ENCODE peak calls at places on chromosomes 5 and 9, in four cellular contexts. K, R, B and Z are unnamed samples. For H3K4me1, the result is how much of the 10 kb centered on the place peaks cover.

GRCh38 chr5:41336471-41336870 is 123.1 kb upstream of the C6 start:
- DNase-seq in K (no peak), R (no peak), B (no peak), Z (no peak)

GRCh38 chr9:137077758-137078693 is 709 bp downstream of the UAP1L1 start:
- DNase-seq in K (no peak), R (peak), B (peak), Z (peak)

GRCh38 chr5:124318661-124319060 is 427.8 kb downstream of the ZNF608 start:
- DNase-seq in K (no peak), R (no peak), B (no peak), Z (no peak)

GRCh38 chr9:78215706-78216105 is 20.2 kb upstream of the CEP78 start:
- DNase-seq in K (no peak), R (peak), B (no peak), Z (no peak)

GRCh38 chr5:147432323-147432722 is 77.5 kb downstream of the DPYSL3 start:
- DNase-seq in K (no peak), R (no peak), B (no peak), Z (no peak)

GRCh38 chr9:131839281-131840084 is 99.6 kb upstream of the RAPGEF1 start:
- DNase-seq in K (no peak), R (peak), B (peak), Z (no peak)

GRCh38 chr9:125391704-125392103 is 130.1 kb downstream of the GAPVD1 start:
- DNase-seq in K (no peak), R (no peak), B (no peak), Z (no peak)

GRCh38 chr5:72036951-72037350 is 70.3 kb upstream of the MAP1B start:
- DNase-seq in K (no peak), R (peak), B (no peak), Z (no peak)

GRCh38 chr5:9108156-9108555 is 437.7 kb downstream of the SEMA5A start:
- DNase-seq in K (no peak), R (no peak), B (no peak), Z (no peak)

GRCh38 chr9:79390077-79390673 is 181.6 kb upstream of the TLE4 start:
- DNase-seq in K (peak), R (peak), B (no peak), Z (no peak)

GRCh38 chr5:124951676-124952075 is 205.2 kb upstream of the ZNF608 start:
- DNase-seq in K (no peak), R (no peak), B (peak), Z (no peak)

GRCh38 chr5:79864364-79864763 is 126.7 kb downstream of the MTX3 start:
- DNase-seq in K (no peak), R (no peak), B (no peak), Z (no peak)

GRCh38 chr5:153157156-153157555 is 333.3 kb upstream of the GRIA1 start:
- DNase-seq in K (no peak), R (peak), B (no peak), Z (no peak)

GRCh38 chr5:169534311-169534880 is 49.2 kb upstream of the SPDL1 start:
- DNase-seq in K (no peak), R (no peak), B (no peak), Z (no peak)

GRCh38 chr9:114285166-114285867 is 37.6 kb upstream of the ORM1 start:
- DNase-seq in K (peak), R (peak), B (no peak), Z (peak)

GRCh38 chr5:175873090-175873454 is 1.7 kb downstream of the CPLX2 start:
- DNase-seq in K (peak), R (no peak), B (no peak), Z (no peak)

GRCh38 chr5:65021527-65022226 is 252.9 kb downstream of the CWC27 start:
- DNase-seq in K (no peak), R (no peak), B (peak), Z (no peak)

GRCh38 chr9:125659954-125660353 is 47.1 kb downstream of the MAPKAP1 start:
- DNase-seq in K (no peak), R (peak), B (no peak), Z (peak)

GRCh38 chr5:31047007-31047406 is 146.5 kb upstream of the CDH6 start:
- DNase-seq in K (no peak), R (no peak), B (no peak), Z (no peak)

GRCh38 chr5:140114341-140115185 is 654 bp downstream of the PURA start:
- DNase-seq in K (peak), R (peak), B (peak), Z (peak)

GRCh38 chr5:178554311-178554710 is 35.9 kb downstream of the COL23A1 start:
- DNase-seq in K (no peak), R (no peak), B (no peak), Z (no peak)

GRCh38 chr5:114504560-114504959 is 142.7 kb downstream of the KCNN2 start:
- DNase-seq in K (no peak), R (no peak), B (no peak), Z (no peak)

GRCh38 chr9:117044241-117044640 is 357.1 kb downstream of the TRIM32 start:
- DNase-seq in K (no peak), R (no peak), B (no peak), Z (no peak)

GRCh38 chr5:141508440-141508807 is 19.5 kb downstream of the PCDHGC5 start:
- DNase-seq in K (no peak), R (no peak), B (no peak), Z (no peak)

GRCh38 chr5:74659172-74659571 is 18.6 kb upstream of the ENC1 start:
- DNase-seq in K (no peak), R (no peak), B (no peak), Z (no peak)

GRCh38 chr5:78576376-78576775 is 72.2 kb downstream of the LHFPL2 start:
- DNase-seq in K (no peak), R (no peak), B (no peak), Z (no peak)

GRCh38 chr9:137520614-137521404 is 29.4 kb downstream of the PNPLA7 start:
- DNase-seq in K (no peak), R (no peak), B (no peak), Z (no peak)

GRCh38 chr9:14057347-14058077 is 256.4 kb downstream of the NFIB start:
- DNase-seq in K (no peak), R (no peak), B (no peak), Z (no peak)

GRCh38 chr5:149345892-149346222 is 558 bp downstream of the GRPEL2 start:
- DNase-seq in K (peak), R (peak), B (no peak), Z (no peak)

GRCh38 chr5:136018814-136019777 is 9.7 kb upstream of the TGFBI start:
- DNase-seq in K (peak), R (peak), B (no peak), Z (no peak)

GRCh38 chr5:14157494-14157782 is 14.3 kb downstream of the TRIO start:
- DNase-seq in K (no peak), R (no peak), B (no peak), Z (no peak)

GRCh38 chr5:14155075-14155474 is 11.9 kb downstream of the TRIO start:
- DNase-seq in K (no peak), R (no peak), B (no peak), Z (no peak)

GRCh38 chr5:14155730-14156129 is 12.6 kb downstream of the TRIO start:
- DNase-seq in K (no peak), R (no peak), B (no peak), Z (no peak)

GRCh38 chr5:14158890-14159666 is 15.9 kb downstream of the TRIO start:
- DNase-seq in K (no peak), R (no peak), B (no peak), Z (no peak)

GRCh38 chr5:14156611-14157493 is 13.7 kb downstream of the TRIO start:
- DNase-seq in K (peak), R (peak), B (no peak), Z (peak)
- H3K4me1 ChIP-seq in K (under half), R (under half), B (under half), Z (half or more)

DNA sequence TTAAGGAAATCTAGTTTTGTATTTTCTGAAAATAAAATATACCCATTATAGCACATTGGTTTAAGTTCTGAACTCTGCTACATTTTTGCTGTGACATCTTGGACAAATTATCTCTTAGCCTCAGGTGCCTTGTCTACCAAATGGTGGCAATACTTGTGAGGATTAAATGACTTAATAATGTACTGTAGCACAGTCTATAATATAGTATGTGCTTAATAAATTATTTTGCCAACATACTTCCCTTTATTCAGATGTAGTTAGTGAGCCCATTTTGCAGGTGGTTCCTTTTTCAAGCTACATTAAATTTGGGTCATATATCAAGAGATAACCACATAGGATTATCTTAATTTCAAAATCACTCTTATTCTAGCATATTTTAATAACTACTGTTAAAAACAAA is 3.2 kb downstream of the ETF1 start:
- DNase-seq in K (no peak), R (no peak), B (no peak), Z (no peak)
- H3K4me1 ChIP-seq in K (under half), R (under half), B (half or more), Z (under half)

GRCh38 chr9:15272377-15272928 is 34.6 kb downstream of the TTC39B start:
- DNase-seq in K (no peak), R (no peak), B (no peak), Z (no peak)

GRCh38 chr9:15276328-15276969 is 30.6 kb downstream of the TTC39B start:
- DNase-seq in K (peak), R (no peak), B (no peak), Z (no peak)

GRCh38 chr9:15271403-15271802 is 35.6 kb downstream of the TTC39B start:
- DNase-seq in K (no peak), R (no peak), B (peak), Z (no peak)

GRCh38 chr9:15277400-15278137 is 29.4 kb downstream of the TTC39B start:
- DNase-seq in K (no peak), R (peak), B (no peak), Z (peak)

DNA sequence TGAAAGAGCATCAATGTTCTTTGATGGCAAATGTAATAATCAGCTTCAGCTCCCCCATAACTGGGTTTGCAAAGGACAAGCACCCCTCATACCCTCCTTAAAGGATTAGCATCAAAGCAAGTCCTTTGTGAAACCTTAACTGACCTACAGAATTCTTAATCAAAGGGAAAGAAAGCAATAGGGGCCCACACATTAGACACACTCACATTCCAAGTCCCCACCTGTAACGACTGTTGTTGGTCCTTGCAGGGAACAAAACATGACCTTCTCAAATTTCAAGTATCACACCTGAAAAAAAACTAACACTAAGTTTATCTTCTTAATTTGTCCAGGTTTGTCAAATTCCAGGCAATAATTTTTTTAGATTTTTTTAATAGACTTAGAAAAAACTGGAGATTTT is 32.6 kb downstream of the TTC39B start:
- DNase-seq in K (no peak), R (no peak), B (no peak), Z (no peak)
- H3K4me1 ChIP-seq in K (under half), R (under half), B (under half), Z (under half)

GRCh38 chr5:150508021-150508640 is at the start of gene NDST1:
- DNase-seq in K (no peak), R (no peak), B (no peak), Z (no peak)

GRCh38 chr5:150510460-150511263 is 2.7 kb downstream of the NDST1 start:
- DNase-seq in K (peak), R (no peak), B (no peak), Z (no peak)

GRCh38 chr5:150509992-150510391 is 2.1 kb downstream of the NDST1 start:
- DNase-seq in K (no peak), R (no peak), B (no peak), Z (no peak)

GRCh38 chr5:150507283-150508020 is 479 bp upstream of the NDST1 start:
- DNase-seq in K (no peak), R (no peak), B (no peak), Z (no peak)

DNA sequence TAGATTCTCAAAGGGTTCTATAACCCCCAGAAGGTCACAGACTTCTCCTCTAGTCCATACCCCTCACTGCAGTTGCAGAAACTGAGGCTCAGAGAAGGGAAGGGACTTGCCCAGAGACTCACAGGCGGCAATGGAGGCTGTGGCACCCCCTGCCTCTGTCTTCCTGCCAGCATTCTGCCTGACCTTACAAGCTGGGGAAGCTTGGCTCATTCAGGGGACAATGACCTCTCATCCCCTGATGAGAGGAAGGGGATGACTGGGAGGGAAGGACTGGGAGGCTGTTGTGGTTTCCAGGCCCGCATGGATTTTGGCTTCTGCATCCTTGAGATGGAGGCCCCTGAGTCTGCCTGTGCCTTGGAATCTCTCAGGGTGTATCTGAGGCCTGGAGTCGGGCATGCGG is 897 bp downstream of the NDST1 start:
- DNase-seq in K (no peak), R (no peak), B (no peak), Z (no peak)
- H3K4me1 ChIP-seq in K (half or more), R (half or more), B (under half), Z (under half)

DNA sequence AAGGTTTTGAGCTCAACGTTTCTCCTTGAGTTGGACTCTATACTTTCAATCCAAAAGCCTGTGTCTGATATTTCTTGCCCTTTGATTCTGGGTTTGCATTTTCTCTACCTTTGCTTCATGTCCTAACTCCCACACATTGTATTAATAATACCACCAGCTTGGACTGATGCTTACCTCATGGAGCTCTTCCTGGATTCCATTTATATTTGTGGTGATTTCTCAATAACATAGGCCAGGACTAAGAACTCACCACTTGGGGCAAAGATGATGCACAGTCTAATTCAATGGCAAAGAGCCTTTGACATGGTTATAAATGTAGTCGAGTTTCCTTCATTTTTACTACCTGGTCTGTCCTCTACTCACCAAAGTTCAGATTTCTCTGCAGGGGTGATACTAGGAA is 27.5 kb upstream of the EFNA5 start:
- DNase-seq in K (no peak), R (no peak), B (no peak), Z (no peak)
- H3K4me1 ChIP-seq in K (under half), R (under half), B (under half), Z (under half)

GRCh38 chr9:4224181-4224580 is 75.7 kb downstream of the GLIS3 start:
- DNase-seq in K (no peak), R (no peak), B (no peak), Z (no peak)
- H3K4me1 ChIP-seq in K (under half), R (under half), B (under half), Z (under half)

GRCh38 chr9:37054513-37054776 is 20.4 kb upstream of the PAX5 start:
- DNase-seq in K (no peak), R (no peak), B (no peak), Z (no peak)
- H3K4me1 ChIP-seq in K (under half), R (under half), B (under half), Z (under half)

GRCh38 chr9:98598861-98599260 is 109.9 kb downstream of the GABBR2 start:
- DNase-seq in K (no peak), R (no peak), B (no peak), Z (no peak)

GRCh38 chr9:98594551-98595160 is 114.1 kb downstream of the GABBR2 start:
- DNase-seq in K (peak), R (no peak), B (no peak), Z (no peak)

GRCh38 chr9:98593354-98594253 is 115.1 kb downstream of the GABBR2 start:
- DNase-seq in K (no peak), R (no peak), B (no peak), Z (no peak)

GRCh38 chr9:98597372-98597771 is 111.4 kb downstream of the GABBR2 start:
- DNase-seq in K (no peak), R (no peak), B (no peak), Z (no peak)

DNA sequence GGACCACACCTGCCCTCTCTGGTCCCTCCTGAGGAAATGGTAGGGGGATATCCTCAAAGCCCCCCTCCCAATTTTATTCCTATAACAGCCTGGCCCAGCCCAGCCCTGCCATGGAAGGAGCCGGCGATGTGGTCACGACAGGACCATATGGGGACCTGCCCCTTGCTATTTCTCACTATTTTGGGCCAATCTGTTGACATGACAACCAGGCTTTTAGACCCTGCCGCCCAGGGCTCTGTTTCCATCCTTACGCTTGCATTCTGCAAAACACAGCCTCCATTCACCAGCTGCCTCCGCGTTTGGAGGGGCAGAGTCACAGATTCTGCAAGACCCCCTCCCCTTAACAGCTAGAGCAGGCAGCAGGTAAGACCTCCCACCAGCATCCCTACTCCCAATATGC is 112.2 kb downstream of the GABBR2 start:
- DNase-seq in K (no peak), R (no peak), B (no peak), Z (no peak)
- H3K4me1 ChIP-seq in K (under half), R (under half), B (under half), Z (under half)